ENCODE peak calls at places on chromosomes 16 and 17, in five cellular contexts. M, E, T, A and G are unnamed samples.

GRCh38 chr17:624341-624860 is 90.2 kb downstream of the VPS53 start:
- DNase-seq in M (no peak), E (no peak), T (no peak), A (no peak), G (no peak)

GRCh38 chr16:63904930-63905329 is 1216.9 kb downstream of the CDH11 start:
- DNase-seq in M (no peak), E (no peak), T (no peak), A (no peak), G (no peak)

GRCh38 chr16:75074920-75075687 is 41.5 kb downstream of the LDHD start:
- DNase-seq in M (no peak), E (peak), T (peak), A (no peak), G (no peak)

GRCh38 chr17:4648741-4649140 is 7.3 kb upstream of the ALOX15 start:
- DNase-seq in M (no peak), E (no peak), T (no peak), A (no peak), G (no peak)

GRCh38 chr17:81420769-81421462 is 25.7 kb downstream of the BAHCC1 start:
- DNase-seq in M (no peak), E (no peak), T (no peak), A (no peak), G (no peak)

GRCh38 chr17:58270476-58271290 is 10.1 kb downstream of the MPO start:
- DNase-seq in M (no peak), E (peak), T (no peak), A (no peak), G (no peak)

GRCh38 chr17:32461498-32461852 is 17.2 kb downstream of the PSMD11 start:
- DNase-seq in M (no peak), E (no peak), T (no peak), A (no peak), G (no peak)

GRCh38 chr17:17542906-17543635 is 46.9 kb upstream of the RASD1 start:
- DNase-seq in M (no peak), E (no peak), T (no peak), A (no peak), G (no peak)

GRCh38 chr16:19375561-19376158 is 42.0 kb upstream of the TMC5 start:
- DNase-seq in M (peak), E (peak), T (no peak), A (peak), G (no peak)

GRCh38 chr17:30332057-30332542 is 1.8 kb downstream of the TMIGD1 start:
- DNase-seq in M (no peak), E (peak), T (peak), A (no peak), G (no peak)

GRCh38 chr17:67994827-67995567 is 1.3 kb downstream of the C17orf58 start:
- DNase-seq in M (no peak), E (no peak), T (no peak), A (no peak), G (peak)